ENCODE peak calls at places on chromosomes 7 and 10, in nine cellular contexts. U is breast epithelium; Q is Peyer's patch; L is upper lobe of left lung; I is SK-N-SH; V is CD8-positive, alpha-beta T cell; O is ovary; C is BE2C; E is AG04450. J is an unnamed sample. For H3K9me3, the result is how much of the 10 kb centered on the place peaks cover.

GRCh38 chr10:12720217-12720981 is 281.1 kb downstream of the CCDC3 start:
- DNase-seq in U (peak), Q (no peak), L (no peak), I (no peak), V (no peak), O (no peak), C (peak), E (peak), J (no peak)

GRCh38 chr7:52064493-52064892 is 747.9 kb upstream of the COBL start:
- DNase-seq in U (no peak), Q (no peak), L (no peak), I (no peak), V (no peak), O (no peak), C (no peak), E (no peak), J (no peak)

GRCh38 chr7:104240400-104240799 is 32.6 kb upstream of the ORC5 start:
- DNase-seq in U (no peak), Q (no peak), L (no peak), I (no peak), V (no peak), O (no peak), C (no peak), E (no peak), J (no peak)

GRCh38 chr7:140230517-140230861 is 53.7 kb upstream of the KDM7A start:
- DNase-seq in U (no peak), Q (peak), L (peak), I (peak), V (peak), O (peak), C (peak), E (no peak), J (peak)

GRCh38 chr10:23439452-23439919 is 611 bp downstream of the OTUD1 start:
- DNase-seq in U (no peak), Q (peak), L (no peak), I (peak), V (no peak), O (no peak), C (peak), E (no peak), J (no peak)

GRCh38 chr10:118802126-118802793 is 47.5 kb upstream of the CACUL1 start:
- DNase-seq in U (no peak), Q (no peak), L (no peak), I (no peak), V (no peak), O (no peak), C (no peak), E (no peak), J (no peak)

GRCh38 chr10:103776878-103777591 is 78.3 kb downstream of the SH3PXD2A start:
- DNase-seq in U (no peak), Q (no peak), L (peak), I (peak), V (no peak), O (no peak), C (peak), E (no peak), J (no peak)

GRCh38 chr10:71381611-71382010 is 15.1 kb upstream of the CDH23 start:
- DNase-seq in U (no peak), Q (no peak), L (no peak), I (no peak), V (no peak), O (no peak), C (no peak), E (no peak), J (no peak)

GRCh38 chr7:137421389-137421788 is 77.9 kb upstream of the PTN start:
- DNase-seq in U (no peak), Q (no peak), L (no peak), I (no peak), V (no peak), O (no peak), C (no peak), E (peak), J (no peak)

GRCh38 chr7:15648461-15648961 is 38.0 kb downstream of the MEOX2 start:
- DNase-seq in U (no peak), Q (no peak), L (no peak), I (no peak), V (no peak), O (no peak), C (no peak), E (no peak), J (no peak)

GRCh38 chr7:102063736-102064135 is 222.9 kb upstream of the SH2B2 start:
- DNase-seq in U (no peak), Q (no peak), L (no peak), I (peak), V (no peak), O (peak), C (peak), E (peak), J (no peak)

GRCh38 chr10:10925667-10926066 is 92.0 kb upstream of the CELF2 start:
- DNase-seq in U (no peak), Q (no peak), L (no peak), I (no peak), V (no peak), O (no peak), C (no peak), E (no peak), J (no peak)

GRCh38 chr7:91249506-91250233 is 14.6 kb upstream of the FZD1 start:
- DNase-seq in U (peak), Q (no peak), L (no peak), I (no peak), V (no peak), O (no peak), C (no peak), E (no peak), J (no peak)

GRCh38 chr7:23467731-23468720 is 2.3 kb downstream of the IGF2BP3 start:
- DNase-seq in U (no peak), Q (no peak), L (peak), I (peak), V (no peak), O (no peak), C (peak), E (no peak), J (no peak)

GRCh38 chr7:103685646-103686418 is 239.8 kb upstream of the SLC26A5 start:
- DNase-seq in U (no peak), Q (no peak), L (no peak), I (no peak), V (no peak), O (no peak), C (no peak), E (no peak), J (no peak)

GRCh38 chr10:73892314-73893080 is 18.1 kb upstream of the CAMK2G start:
- DNase-seq in U (no peak), Q (no peak), L (no peak), I (no peak), V (no peak), O (no peak), C (no peak), E (no peak), J (no peak)

GRCh38 chr7:43906327-43907010 is at the start of gene URGCP:
- DNase-seq in U (peak), Q (peak), L (peak), I (peak), V (peak), O (peak), C (peak), E (no peak), J (peak)

DNA sequence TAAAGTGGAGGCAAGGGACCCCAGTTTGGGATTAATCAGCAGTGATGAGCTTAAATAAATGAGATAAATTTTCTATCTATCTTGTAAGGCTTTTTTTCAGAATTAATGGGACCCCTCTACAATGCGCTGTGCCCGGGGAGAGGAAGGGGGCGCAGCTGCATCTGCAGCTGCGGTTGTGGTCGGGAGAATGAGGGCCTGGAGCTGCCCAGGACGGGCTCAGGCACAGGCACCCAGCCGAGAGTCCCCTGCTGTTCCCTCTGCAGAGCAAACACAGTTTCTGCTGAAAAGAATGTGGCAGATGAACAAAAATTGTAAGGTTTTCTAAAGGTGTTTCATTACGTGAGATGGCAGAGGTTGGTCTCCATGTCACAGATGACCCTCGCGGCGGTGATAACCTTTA is 456.1 kb downstream of the DNAJB6 start:
- DNase-seq in U (no peak), Q (no peak), L (no peak), I (no peak), V (no peak), O (no peak), C (no peak), E (no peak), J (no peak)
- H3K9me3 ChIP-seq in U (under half), Q (under half), L (under half), I (under half), V (under half), O (under half), C (under half), E (half or more), J (under half)

DNA sequence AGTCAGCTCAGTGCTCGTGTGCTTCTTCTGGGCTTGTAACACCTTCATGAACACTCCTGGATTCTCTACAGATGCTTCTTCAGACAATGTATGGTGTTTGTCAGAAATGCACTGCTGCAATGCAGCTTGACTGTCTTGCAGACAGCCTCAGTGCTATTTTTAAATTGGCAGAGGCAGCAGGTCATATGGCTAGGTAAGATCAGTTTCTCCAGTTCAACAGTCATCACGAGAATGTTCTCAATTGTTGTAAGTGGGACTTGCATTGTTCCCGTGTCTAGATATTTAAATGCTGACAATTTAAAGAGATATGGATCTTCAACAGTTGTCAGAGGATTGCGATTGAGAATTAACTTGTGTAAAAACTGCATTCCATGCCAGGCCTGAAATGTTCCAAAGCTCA is 7.6 kb upstream of the ACBD5 start:
- DNase-seq in U (no peak), Q (no peak), L (no peak), I (no peak), V (no peak), O (no peak), C (no peak), E (no peak), J (no peak)
- H3K9me3 ChIP-seq in U (under half), Q (under half), L (under half), I (under half), V (under half), O (under half), C (under half), E (under half), J (under half)

GRCh38 chr7:149573519-149573918 is 75.9 kb upstream of the ZNF746 start:
- DNase-seq in U (no peak), Q (no peak), L (no peak), I (no peak), V (no peak), O (no peak), C (no peak), E (no peak), J (no peak)

GRCh38 chr7:149568218-149568617 is 70.6 kb upstream of the ZNF746 start:
- DNase-seq in U (no peak), Q (no peak), L (no peak), I (no peak), V (no peak), O (no peak), C (no peak), E (no peak), J (no peak)

GRCh38 chr7:149570784-149571183 is 73.2 kb upstream of the ZNF746 start:
- DNase-seq in U (no peak), Q (no peak), L (peak), I (no peak), V (no peak), O (no peak), C (no peak), E (no peak), J (no peak)

GRCh38 chr7:149569025-149569725 is 71.6 kb upstream of the ZNF746 start:
- DNase-seq in U (no peak), Q (no peak), L (no peak), I (no peak), V (no peak), O (no peak), C (no peak), E (no peak), J (no peak)

DNA sequence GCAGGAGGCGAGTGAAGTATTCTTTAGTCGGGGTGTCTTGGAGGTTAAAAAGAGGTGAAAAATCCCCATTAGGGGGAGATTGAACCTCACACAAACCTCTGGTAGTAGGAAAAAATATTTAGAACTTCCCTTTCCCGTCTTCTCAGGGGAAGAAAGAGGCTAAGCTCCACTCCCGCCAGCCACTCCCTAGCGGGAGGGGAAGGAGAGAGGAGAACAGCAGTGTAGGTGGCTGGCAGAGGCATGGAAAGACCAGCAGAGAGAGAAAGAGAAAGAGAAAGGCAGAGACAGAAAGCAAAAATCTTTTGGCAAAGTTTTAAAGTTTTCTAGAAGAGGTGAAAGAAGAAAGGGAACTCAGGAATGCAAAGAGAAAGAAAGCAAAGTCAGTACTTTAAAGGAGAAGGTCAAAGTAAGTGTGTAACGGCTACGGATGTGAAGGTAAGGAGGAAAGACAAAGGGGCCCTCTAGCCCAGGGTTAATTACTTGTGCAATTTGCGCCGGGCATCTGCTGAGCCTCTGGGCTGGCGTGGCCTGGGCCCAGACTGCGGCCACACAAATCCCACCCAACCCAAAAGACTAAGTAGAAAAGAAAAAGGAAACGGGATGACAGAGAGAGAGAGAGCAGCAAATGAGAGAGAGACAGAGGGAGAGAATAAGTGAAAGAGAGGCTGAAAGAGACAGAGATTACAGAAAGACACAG is 72.3 kb upstream of the ZNF746 start:
- DNase-seq in U (no peak), Q (no peak), L (peak), I (no peak), V (no peak), O (no peak), C (no peak), E (no peak), J (no peak)
- H3K9me3 ChIP-seq in U (under half), Q (under half), L (under half), I (under half), V (under half), O (under half), C (under half), E (under half), J (under half)

DNA sequence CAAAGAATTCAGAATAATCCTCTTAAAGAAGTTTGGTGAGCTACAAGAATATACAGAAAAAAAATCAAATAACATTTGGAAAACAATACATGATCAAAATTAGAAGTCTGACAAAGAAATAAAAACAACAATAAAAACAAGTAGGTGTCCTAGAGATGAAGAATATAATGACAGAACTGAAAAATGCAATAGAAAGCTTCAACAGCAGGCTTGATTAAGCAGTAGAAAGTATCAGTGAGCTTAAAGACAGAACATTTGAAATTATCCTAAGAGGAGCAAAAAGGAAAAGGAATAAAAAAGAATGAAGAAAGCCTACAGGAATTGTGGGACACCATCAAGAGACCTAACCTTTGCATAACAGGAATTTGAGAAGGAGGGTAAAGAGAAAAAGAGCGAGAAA is 238.8 kb downstream of the ZEB1 start:
- DNase-seq in U (no peak), Q (no peak), L (no peak), I (no peak), V (no peak), O (no peak), C (no peak), E (no peak), J (no peak)
- H3K9me3 ChIP-seq in U (under half), Q (under half), L (under half), I (under half), V (under half), O (under half), C (under half), E (under half), J (under half)

DNA sequence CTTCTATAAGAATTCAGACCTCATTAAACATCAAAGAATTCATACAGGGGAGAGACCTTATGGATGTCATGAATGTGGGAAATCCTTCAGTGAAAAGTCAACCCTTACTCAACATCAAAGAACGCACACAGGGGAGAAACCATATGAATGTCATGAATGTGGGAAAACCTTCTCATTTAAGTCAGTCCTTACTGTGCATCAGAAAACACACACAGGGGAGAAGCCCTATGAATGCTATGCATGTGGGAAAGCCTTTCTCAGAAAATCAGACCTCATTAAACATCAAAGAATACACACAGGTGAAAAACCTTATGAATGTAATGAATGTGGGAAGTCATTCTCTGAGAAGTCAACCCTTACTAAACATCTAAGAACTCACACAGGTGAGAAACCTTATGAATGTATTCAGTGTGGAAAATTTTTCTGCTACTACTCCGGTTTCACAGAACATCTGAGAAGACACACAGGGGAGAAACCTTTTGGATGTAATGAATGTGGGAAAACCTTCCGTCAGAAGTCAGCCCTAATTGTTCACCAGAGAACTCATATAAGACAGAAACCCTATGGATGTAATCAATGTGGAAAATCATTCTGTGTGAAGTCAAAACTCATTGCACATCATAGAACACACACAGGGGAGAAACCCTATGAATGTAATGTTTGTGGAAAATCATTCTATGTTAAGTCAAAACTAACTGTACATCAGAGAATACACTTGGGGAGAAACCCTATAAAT is 24.1 kb downstream of the ZNF37A start:
- DNase-seq in U (no peak), Q (no peak), L (no peak), I (no peak), V (no peak), O (no peak), C (no peak), E (no peak), J (no peak)
- H3K9me3 ChIP-seq in U (half or more), Q (under half), L (half or more), I (under half), V (half or more), O (half or more), C (under half), E (under half), J (half or more)

DNA sequence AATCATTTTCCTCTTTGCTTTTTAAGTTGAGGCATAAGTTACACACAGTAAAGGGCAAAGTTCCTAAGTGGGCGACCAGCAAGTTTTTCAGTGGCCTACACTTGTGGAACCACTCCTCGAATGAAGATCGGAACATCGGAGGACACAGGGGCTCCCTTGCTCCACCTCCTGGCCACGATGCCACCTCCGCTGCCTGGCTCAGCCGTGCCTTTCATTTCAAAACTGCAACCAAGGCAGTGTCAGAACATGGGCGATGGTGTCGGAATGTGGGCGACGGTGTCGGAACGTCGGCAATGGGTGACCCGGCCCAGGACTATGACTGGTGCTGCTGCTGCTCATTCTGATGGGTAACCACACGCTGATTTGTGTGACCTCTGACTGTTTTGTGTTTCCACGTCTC is 9.6 kb upstream of the VIPR2 start:
- DNase-seq in U (no peak), Q (no peak), L (no peak), I (peak), V (no peak), O (no peak), C (no peak), E (no peak), J (no peak)
- H3K9me3 ChIP-seq in U (under half), Q (under half), L (under half), I (under half), V (under half), O (under half), C (under half), E (half or more), J (under half)

GRCh38 chr7:158348446-158348845 is 239.2 kb downstream of the PTPRN2 start:
- DNase-seq in U (no peak), Q (no peak), L (no peak), I (no peak), V (no peak), O (peak), C (no peak), E (no peak), J (no peak)

GRCh38 chr7:158345731-158346130 is 241.9 kb downstream of the PTPRN2 start:
- DNase-seq in U (no peak), Q (no peak), L (no peak), I (no peak), V (no peak), O (peak), C (no peak), E (no peak), J (no peak)

GRCh38 chr7:158344706-158345300 is 242.8 kb downstream of the PTPRN2 start:
- DNase-seq in U (no peak), Q (no peak), L (no peak), I (no peak), V (no peak), O (peak), C (no peak), E (no peak), J (no peak)

GRCh38 chr7:158343526-158343925 is 244.1 kb downstream of the PTPRN2 start:
- DNase-seq in U (no peak), Q (no peak), L (peak), I (no peak), V (no peak), O (no peak), C (no peak), E (no peak), J (no peak)

DNA sequence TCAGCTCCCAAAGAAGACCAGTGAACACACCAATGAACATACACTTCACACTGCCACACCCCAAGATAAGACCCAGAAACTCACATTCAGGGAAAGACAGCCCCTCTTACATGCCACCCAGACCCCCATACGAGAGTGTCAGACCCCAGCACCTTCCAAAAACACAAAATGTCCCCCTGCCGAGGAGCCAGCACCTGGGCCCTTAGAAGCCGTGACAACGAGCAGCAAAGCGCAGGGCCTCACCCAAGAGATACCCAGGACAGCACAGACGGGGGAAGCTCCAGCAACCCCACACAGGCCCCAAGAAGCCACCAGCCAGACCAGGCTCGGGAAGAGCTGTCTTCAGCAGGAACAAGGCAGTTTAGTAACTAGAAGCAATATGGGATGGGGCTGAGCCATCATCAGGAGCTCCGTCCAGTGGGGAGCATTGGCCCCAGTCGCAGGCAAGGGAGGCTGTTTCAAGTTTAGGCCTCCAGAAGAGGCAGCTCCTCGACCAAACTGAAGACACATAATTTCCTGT is 243.6 kb downstream of the PTPRN2 start:
- DNase-seq in U (no peak), Q (no peak), L (no peak), I (no peak), V (no peak), O (peak), C (no peak), E (no peak), J (no peak)
- H3K9me3 ChIP-seq in U (under half), Q (under half), L (under half), I (under half), V (under half), O (under half), C (under half), E (half or more), J (under half)

GRCh38 chr10:101310528-101311439 is 43.2 kb upstream of the BTRC start:
- DNase-seq in U (no peak), Q (no peak), L (peak), I (peak), V (no peak), O (peak), C (peak), E (no peak), J (no peak)
- H3K9me3 ChIP-seq in U (under half), Q (under half), L (under half), I (under half), V (under half), O (under half), C (under half), E (under half), J (under half)

GRCh38 chr7:40815022-40815421 is 680.2 kb downstream of the SUGCT start:
- DNase-seq in U (no peak), Q (no peak), L (peak), I (no peak), V (no peak), O (no peak), C (no peak), E (no peak), J (no peak)
- H3K9me3 ChIP-seq in U (under half), Q (under half), L (under half), I (under half), V (under half), O (under half), C (under half), E (under half), J (under half)

J was measured in T-helper 17 cell.